ENCODE peak calls at places on chromosomes 5 and 9, in six cellular contexts. S is T-cell, T is transverse colon, O is GM04504, J is memory B cell, P is sciatic nerve. B is an unnamed sample.

GRCh38 chr9:14313951-14314423 is at the start of gene NFIB:
- DNase-seq in S (no peak), T (peak), O (no peak), J (no peak), P (peak), B (peak)

GRCh38 chr9:130024597-130024994 is 18.4 kb downstream of the FNBP1 start:
- DNase-seq in S (no peak), T (no peak), O (no peak), J (no peak), P (no peak), B (no peak)

GRCh38 chr5:93099902-93100347 is 481.1 kb downstream of the NR2F1-AS1 start:
- DNase-seq in S (no peak), T (no peak), O (no peak), J (no peak), P (no peak), B (peak)

GRCh38 chr9:21902112-21902511 is 92.1 kb downstream of the CDKN2A start:
- DNase-seq in S (no peak), T (no peak), O (no peak), J (no peak), P (no peak), B (no peak)

GRCh38 chr5:80799041-80799440 is 144.3 kb upstream of the DHFR start:
- DNase-seq in S (no peak), T (no peak), O (no peak), J (no peak), P (no peak), B (no peak)

GRCh38 chr9:106860731-106861584 is 2.0 kb upstream of the ZNF462 start:
- DNase-seq in S (no peak), T (peak), O (no peak), J (no peak), P (peak), B (peak)

GRCh38 chr5:167064199-167064811 is 1227.1 kb upstream of the WWC1 start:
- DNase-seq in S (no peak), T (no peak), O (no peak), J (no peak), P (no peak), B (no peak)

GRCh38 chr5:53303105-53303504 is 177.3 kb upstream of the FST start:
- DNase-seq in S (no peak), T (no peak), O (peak), J (no peak), P (no peak), B (peak)

GRCh38 chr9:118367383-118367782 is 663.2 kb downstream of the TLR4 start:
- DNase-seq in S (no peak), T (no peak), O (no peak), J (no peak), P (no peak), B (no peak)

GRCh38 chr9:120635011-120635410 is 55.0 kb upstream of the CDK5RAP2 start:
- DNase-seq in S (no peak), T (no peak), O (no peak), J (no peak), P (no peak), B (no peak)

GRCh38 chr5:133569347-133569746 is 43.0 kb downstream of the FSTL4 start:
- DNase-seq in S (no peak), T (no peak), O (no peak), J (no peak), P (no peak), B (peak)

GRCh38 chr5:57778528-57779175 is 296.0 kb upstream of the ACTBL2 start:
- DNase-seq in S (no peak), T (no peak), O (no peak), J (no peak), P (no peak), B (peak)

GRCh38 chr9:134328341-134328840 is 2.1 kb downstream of the RXRA start:
- DNase-seq in S (no peak), T (peak), O (no peak), J (no peak), P (no peak), B (peak)

GRCh38 chr5:27748847-27749246 is 710.5 kb upstream of the CDH9 start:
- DNase-seq in S (no peak), T (no peak), O (no peak), J (no peak), P (no peak), B (no peak)

GRCh38 chr9:73643379-73644013 is 491.8 kb downstream of the ANXA1 start:
- DNase-seq in S (no peak), T (no peak), O (no peak), J (no peak), P (no peak), B (peak)

GRCh38 chr9:129422032-129422842 is 198.7 kb downstream of the C9orf50 start:
- DNase-seq in S (no peak), T (no peak), O (no peak), J (no peak), P (no peak), B (no peak)

GRCh38 chr9:27765931-27766835 is 192.9 kb upstream of the C9orf72 start:
- DNase-seq in S (no peak), T (no peak), O (no peak), J (no peak), P (no peak), B (no peak)

GRCh38 chr5:420632-421286 is 22.2 kb upstream of the EXOC3 start:
- DNase-seq in S (no peak), T (no peak), O (no peak), J (no peak), P (peak), B (no peak)

GRCh38 chr5:85921590-85921989 is 696.2 kb upstream of the COX7C start:
- DNase-seq in S (no peak), T (no peak), O (no peak), J (no peak), P (no peak), B (no peak)

GRCh38 chr5:150180241-150181027 is 9.4 kb upstream of the SLC6A7 start:
- DNase-seq in S (no peak), T (peak), O (no peak), J (no peak), P (peak), B (peak)

GRCh38 chr9:115997923-115998322 is 155.7 kb upstream of the PAPPA start:
- DNase-seq in S (no peak), T (no peak), O (peak), J (no peak), P (no peak), B (peak)

GRCh38 chr9:137488330-137488653 is 29.2 kb upstream of the NSMF start:
- DNase-seq in S (no peak), T (peak), O (no peak), J (no peak), P (no peak), B (no peak)

GRCh38 chr5:161546463-161547301 is at the start of gene GABRB2:
- DNase-seq in S (no peak), T (peak), O (peak), J (peak), P (peak), B (peak)

B was measured in fibroblast of villous mesenchyme.